ENCODE peak calls at places on chromosomes 11 and 22, in nine cellular contexts. R is memory B cell; W is heart right ventricle; S is stimulated activated CD8-positive, alpha-beta memory T cell treated with anti-CD3 and anti-CD28 coated beads, Interleukin-7, amount 100 ng/mL, for 1 hour; O is endothelial cell; L is Calu3; H is SK-N-SH; B is neural progenitor cell; K is spleen. C is an unnamed sample.

GRCh38 chr11:116418388-116419041 is 354.3 kb downstream of the BUD13 start:
- DNase-seq in R (no peak), L (no peak), K (no peak), W (no peak), S (no peak), H (peak; percentile 65), B (no peak), O (no peak), C (no peak)

GRCh38 chr11:4496555-4497248 is 14.3 kb downstream of the OR52K1 start:
- DNase-seq in S (no peak), R (no peak), O (no peak), K (no peak), W (no peak), H (no peak), L (peak; percentile 4), B (no peak), C (no peak)

GRCh38 chr11:89667001-89667400 is 43.1 kb upstream of the TRIM77 start:
- DNase-seq in L (no peak), B (no peak), R (no peak), K (no peak), S (no peak), O (no peak), H (no peak), W (no peak), C (no peak)

GRCh38 chr22:44403930-44404329 is 91.2 kb upstream of the SHISAL1 start:
- DNase-seq in L (no peak), H (no peak), W (no peak), B (no peak), O (no peak), R (no peak), S (no peak), K (peak; percentile 56), C (no peak)

GRCh38 chr11:101914349-101914736 is 467 bp upstream of the CEP126 start:
- DNase-seq in R (no peak), K (no peak), W (no peak), O (no peak), B (peak; percentile 11), S (no peak), H (no peak), L (no peak), C (no peak)

GRCh38 chr11:70159612-70160570 is 43.2 kb upstream of the FADD start:
- DNase-seq in W (no peak), O (no peak), H (no peak), K (no peak), B (no peak), L (peak; percentile 89), S (no peak), R (no peak), C (no peak)

GRCh38 chr22:17845340-17845739 is 71.1 kb upstream of the BID start:
- DNase-seq in B (no peak), W (no peak), H (no peak), L (no peak), O (no peak), S (no peak), K (no peak), R (no peak), C (no peak)

GRCh38 chr22:44668886-44669724 is 32.9 kb upstream of the PRR5 start:
- DNase-seq in R (no peak), H (peak; percentile 63), L (no peak), O (no peak), K (no peak), W (no peak), S (no peak), B (no peak), C (no peak)

GRCh38 chr22:25564979-25565677 is 653 bp downstream of the GRK3 start:
- DNase-seq in R (peak; percentile 11), H (peak; percentile 73), B (peak; percentile 64), W (no peak), O (no peak), S (no peak), K (peak; percentile 89), L (peak; percentile 39), C (peak; percentile 29)

GRCh38 chr11:61134801-61135257 is 26.4 kb downstream of the VPS37C start:
- DNase-seq in S (no peak), B (no peak), K (peak; percentile 71), R (no peak), L (no peak), H (no peak), O (no peak), W (no peak), C (no peak)

GRCh38 chr22:45968751-45969413 is 8.1 kb downstream of the WNT7B start:
- DNase-seq in S (no peak), B (no peak), H (peak; percentile 24), K (no peak), O (no peak), R (no peak), L (peak; percentile 77), W (no peak), C (no peak)

GRCh38 chr22:47213571-47214230 is 451.3 kb downstream of the TBC1D22A start:
- DNase-seq in L (peak; percentile 47), W (no peak), B (peak; percentile 15), O (no peak), R (peak; percentile 38), K (peak; percentile 82), S (no peak), H (peak; percentile 67), C (peak; percentile 27)

GRCh38 chr11:88683024-88683423 is 345.5 kb upstream of the CTSC start:
- DNase-seq in R (no peak), S (no peak), H (no peak), W (no peak), B (peak; percentile 47), L (no peak), O (no peak), K (no peak), C (no peak)

GRCh38 chr11:67050139-67050538 is 6.5 kb upstream of the RHOD start:
- DNase-seq in L (no peak), B (no peak), R (no peak), S (no peak), H (no peak), W (no peak), K (no peak), O (no peak), C (no peak)

GRCh38 chr11:94793002-94793401 is 24.8 kb downstream of the AMOTL1 start:
- DNase-seq in W (no peak), L (no peak), B (no peak), O (no peak), K (no peak), R (no peak), H (no peak), S (no peak), C (no peak)

GRCh38 chr11:134418119-134418840 is 6.2 kb upstream of the B3GAT1 start:
- DNase-seq in O (peak; percentile 51), B (peak; percentile 45), K (peak; percentile 43), L (no peak), H (peak; percentile 63), S (no peak), W (no peak), R (no peak), C (no peak)

GRCh38 chr22:33335611-33336279 is 277.6 kb upstream of the SYN3 start:
- DNase-seq in H (no peak), S (no peak), O (no peak), B (no peak), L (peak; percentile 18), R (no peak), W (no peak), K (no peak), C (no peak)

GRCh38 chr11:44506375-44507016 is 59.0 kb upstream of the CD82 start:
- DNase-seq in H (no peak), W (no peak), R (no peak), L (no peak), S (no peak), B (no peak), O (no peak), K (no peak), C (no peak)

GRCh38 chr22:37222440-37222971 is 10.2 kb upstream of the SSTR3 start:
- DNase-seq in L (no peak), O (no peak), W (no peak), S (no peak), K (peak; percentile 91), R (no peak), H (no peak), B (no peak), C (peak; percentile 56)

GRCh38 chr11:66466225-66467033 is at the start of gene PELI3:
- DNase-seq in S (peak; percentile 91), L (peak; percentile 92), H (peak; percentile 98), B (peak; percentile 96), W (peak; percentile 92), R (peak; percentile 95), O (peak; percentile 97), K (peak; percentile 98), C (peak; percentile 86)

GRCh38 chr11:19243143-19243542 is 2.4 kb upstream of the E2F8 start:
- DNase-seq in R (no peak), H (no peak), O (no peak), S (no peak), W (no peak), B (no peak), K (no peak), L (no peak), C (no peak)

GRCh38 chr11:69516526-69516925 is 35.1 kb downstream of the LINC01488 start:
- DNase-seq in H (no peak), R (no peak), S (no peak), W (no peak), L (no peak), B (no peak), K (no peak), O (no peak), C (no peak)

GRCh38 chr11:72760543-72761400 is 8.6 kb upstream of the ARAP1 start:
- DNase-seq in R (no peak), O (no peak), K (no peak), W (no peak), H (no peak), L (no peak), S (no peak), B (no peak), C (no peak)

GRCh38 chr11:40619631-40620030 is 839.8 kb downstream of the LRRC4C start:
- DNase-seq in H (no peak), S (no peak), K (no peak), O (no peak), W (no peak), B (no peak), R (no peak), L (no peak), C (no peak)

GRCh38 chr11:121881806-121882205 is 234.2 kb downstream of the BLID start:
- DNase-seq in W (no peak), S (no peak), R (no peak), L (no peak), O (no peak), H (no peak), B (no peak), K (no peak), C (no peak)

GRCh38 chr11:120675171-120675570 is 163.6 kb downstream of the GRIK4 start:
- DNase-seq in R (no peak), S (no peak), B (no peak), L (no peak), H (no peak), W (no peak), O (no peak), K (no peak), C (no peak)